ENCODE peak calls at places on chromosomes 12 and 14, in ten cellular contexts. One of them, this sample, is unnamed.

GRCh38 chr12:117853600-117853999 is 115.2 kb downstream of the KSR2 start:
- DNase-seq in KBM-7: no peak
- DNase-seq in GM23248: peak
- DNase-seq in stimulated activated CD4-positive, alpha-beta T cell treated with anti-CD3 and anti-CD28 coated beads, TNF-alpha, amount 100 ng/mL, for 48 hours: no peak
- DNase-seq in H4: no peak
- DNase-seq in DMS 273 treated with DMSO at 0.1 percent for 48 hours: no peak
- DNase-seq in RPMI8226: no peak
- DNase-seq in endothelial cell: no peak
- DNase-seq in K562: no peak
- DNase-seq in cardiac muscle cell: no peak
- DNase-seq in this sample: no peak

GRCh38 chr12:50333441-50333840 is 50.1 kb upstream of the LIMA1 start:
- DNase-seq in KBM-7: no peak
- DNase-seq in GM23248: peak
- DNase-seq in stimulated activated CD4-positive, alpha-beta T cell treated with anti-CD3 and anti-CD28 coated beads, TNF-alpha, amount 100 ng/mL, for 48 hours: no peak
- DNase-seq in H4: no peak
- DNase-seq in DMS 273 treated with DMSO at 0.1 percent for 48 hours: no peak
- DNase-seq in RPMI8226: no peak
- DNase-seq in endothelial cell: no peak
- DNase-seq in K562: no peak
- DNase-seq in cardiac muscle cell: no peak
- DNase-seq in this sample: no peak

GRCh38 chr12:71240941-71241340 is 83.1 kb upstream of the TSPAN8 start:
- DNase-seq in KBM-7: no peak
- DNase-seq in GM23248: no peak
- DNase-seq in stimulated activated CD4-positive, alpha-beta T cell treated with anti-CD3 and anti-CD28 coated beads, TNF-alpha, amount 100 ng/mL, for 48 hours: no peak
- DNase-seq in H4: no peak
- DNase-seq in DMS 273 treated with DMSO at 0.1 percent for 48 hours: no peak
- DNase-seq in RPMI8226: no peak
- DNase-seq in endothelial cell: no peak
- DNase-seq in K562: no peak
- DNase-seq in cardiac muscle cell: no peak
- DNase-seq in this sample: no peak

GRCh38 chr12:98259667-98260066 is 255.7 kb upstream of the TMPO start:
- DNase-seq in KBM-7: no peak
- DNase-seq in GM23248: no peak
- DNase-seq in stimulated activated CD4-positive, alpha-beta T cell treated with anti-CD3 and anti-CD28 coated beads, TNF-alpha, amount 100 ng/mL, for 48 hours: no peak
- DNase-seq in H4: no peak
- DNase-seq in DMS 273 treated with DMSO at 0.1 percent for 48 hours: no peak
- DNase-seq in RPMI8226: peak
- DNase-seq in endothelial cell: no peak
- DNase-seq in K562: no peak
- DNase-seq in cardiac muscle cell: no peak
- DNase-seq in this sample: no peak

GRCh38 chr14:90726656-90727055 is 89.6 kb downstream of the TTC7B start:
- DNase-seq in KBM-7: no peak
- DNase-seq in GM23248: peak
- DNase-seq in stimulated activated CD4-positive, alpha-beta T cell treated with anti-CD3 and anti-CD28 coated beads, TNF-alpha, amount 100 ng/mL, for 48 hours: no peak
- DNase-seq in H4: peak
- DNase-seq in DMS 273 treated with DMSO at 0.1 percent for 48 hours: no peak
- DNase-seq in RPMI8226: no peak
- DNase-seq in endothelial cell: no peak
- DNase-seq in K562: no peak
- DNase-seq in cardiac muscle cell: peak
- DNase-seq in this sample: no peak

GRCh38 chr14:37340353-37340752 is 142.6 kb downstream of the MIPOL1 start:
- DNase-seq in KBM-7: no peak
- DNase-seq in GM23248: no peak
- DNase-seq in stimulated activated CD4-positive, alpha-beta T cell treated with anti-CD3 and anti-CD28 coated beads, TNF-alpha, amount 100 ng/mL, for 48 hours: no peak
- DNase-seq in H4: no peak
- DNase-seq in DMS 273 treated with DMSO at 0.1 percent for 48 hours: no peak
- DNase-seq in RPMI8226: peak
- DNase-seq in endothelial cell: no peak
- DNase-seq in K562: no peak
- DNase-seq in cardiac muscle cell: no peak
- DNase-seq in this sample: no peak

GRCh38 chr12:56596815-56597214 is 33.3 kb downstream of the BAZ2A start:
- DNase-seq in KBM-7: no peak
- DNase-seq in GM23248: no peak
- DNase-seq in stimulated activated CD4-positive, alpha-beta T cell treated with anti-CD3 and anti-CD28 coated beads, TNF-alpha, amount 100 ng/mL, for 48 hours: no peak
- DNase-seq in H4: no peak
- DNase-seq in DMS 273 treated with DMSO at 0.1 percent for 48 hours: no peak
- DNase-seq in RPMI8226: no peak
- DNase-seq in endothelial cell: no peak
- DNase-seq in K562: no peak
- DNase-seq in cardiac muscle cell: no peak
- DNase-seq in this sample: no peak

GRCh38 chr12:38771871-38772270 is 133.5 kb downstream of the CPNE8 start:
- DNase-seq in KBM-7: peak
- DNase-seq in GM23248: no peak
- DNase-seq in stimulated activated CD4-positive, alpha-beta T cell treated with anti-CD3 and anti-CD28 coated beads, TNF-alpha, amount 100 ng/mL, for 48 hours: no peak
- DNase-seq in H4: peak
- DNase-seq in DMS 273 treated with DMSO at 0.1 percent for 48 hours: no peak
- DNase-seq in RPMI8226: peak
- DNase-seq in endothelial cell: no peak
- DNase-seq in K562: no peak
- DNase-seq in cardiac muscle cell: no peak
- DNase-seq in this sample: no peak

GRCh38 chr12:80033457-80033856 is 65.9 kb upstream of the OTOGL start:
- DNase-seq in KBM-7: no peak
- DNase-seq in GM23248: peak
- DNase-seq in stimulated activated CD4-positive, alpha-beta T cell treated with anti-CD3 and anti-CD28 coated beads, TNF-alpha, amount 100 ng/mL, for 48 hours: no peak
- DNase-seq in H4: peak
- DNase-seq in DMS 273 treated with DMSO at 0.1 percent for 48 hours: no peak
- DNase-seq in RPMI8226: no peak
- DNase-seq in endothelial cell: no peak
- DNase-seq in K562: no peak
- DNase-seq in cardiac muscle cell: no peak
- DNase-seq in this sample: no peak

GRCh38 chr12:4145990-4146859 is 127.3 kb upstream of the CCND2 start:
- DNase-seq in KBM-7: no peak
- DNase-seq in GM23248: no peak
- DNase-seq in stimulated activated CD4-positive, alpha-beta T cell treated with anti-CD3 and anti-CD28 coated beads, TNF-alpha, amount 100 ng/mL, for 48 hours: peak
- DNase-seq in H4: no peak
- DNase-seq in DMS 273 treated with DMSO at 0.1 percent for 48 hours: no peak
- DNase-seq in RPMI8226: no peak
- DNase-seq in endothelial cell: no peak
- DNase-seq in K562: no peak
- DNase-seq in cardiac muscle cell: no peak
- DNase-seq in this sample: no peak

GRCh38 chr12:101455685-101456084 is 19.5 kb upstream of the SPIC start:
- DNase-seq in KBM-7: no peak
- DNase-seq in GM23248: no peak
- DNase-seq in stimulated activated CD4-positive, alpha-beta T cell treated with anti-CD3 and anti-CD28 coated beads, TNF-alpha, amount 100 ng/mL, for 48 hours: no peak
- DNase-seq in H4: no peak
- DNase-seq in DMS 273 treated with DMSO at 0.1 percent for 48 hours: no peak
- DNase-seq in RPMI8226: no peak
- DNase-seq in endothelial cell: no peak
- DNase-seq in K562: no peak
- DNase-seq in cardiac muscle cell: no peak
- DNase-seq in this sample: no peak